ENCODE peak calls at places on chromosomes 7 and 10, in eight cellular contexts. P, K, J, V, E, C, M and Q are unnamed samples. For H3K27me3, the result is how much of the 10 kb centered on the place peaks cover.

GRCh38 chr7:145863-146262 is 46.5 kb upstream of the FAM20C start:
- DNase-seq in M (no peak), E (no peak), P (no peak), V (no peak), K (no peak), C (no peak), J (no peak), Q (no peak)

GRCh38 chr10:43960477-43960876 is 311.8 kb upstream of the ZNF32 start:
- DNase-seq in K (no peak), C (no peak), V (no peak), P (no peak), M (no peak), E (no peak), J (no peak), Q (no peak)

GRCh38 chr7:13879994-13880686 is 109.3 kb downstream of the ETV1 start:
- DNase-seq in V (peak), P (no peak), K (peak), E (peak), J (no peak), M (no peak), C (no peak), Q (no peak)

GRCh38 chr7:151851782-151852181 is 25.1 kb downstream of the PRKAG2 start:
- DNase-seq in P (no peak), C (no peak), E (no peak), M (no peak), V (no peak), K (no peak), J (no peak), Q (no peak)

GRCh38 chr10:80324086-80324485 is 32.5 kb downstream of the DYDC1 start:
- DNase-seq in J (peak), V (peak), P (no peak), M (no peak), E (peak), K (peak), C (no peak), Q (no peak)

GRCh38 chr10:70672165-70672992 is at the start of gene ADAMTS14:
- DNase-seq in J (no peak), M (no peak), K (peak), P (no peak), E (peak), V (peak), C (peak), Q (no peak)

GRCh38 chr10:63128443-63128842 is 4.7 kb upstream of the NRBF2 start:
- DNase-seq in C (no peak), K (peak), V (no peak), E (peak), J (no peak), M (no peak), P (no peak), Q (no peak)

GRCh38 chr10:89981891-89982290 is 280.5 kb downstream of the KIF20B start:
- DNase-seq in P (no peak), J (no peak), V (peak), M (no peak), C (no peak), K (no peak), E (peak), Q (no peak)

GRCh38 chr10:101485681-101486554 is 102.1 kb downstream of the POLL start:
- DNase-seq in E (no peak), M (no peak), P (no peak), K (peak), J (no peak), V (peak), C (peak), Q (no peak)

GRCh38 chr7:90999989-91000979 is 263.9 kb upstream of the FZD1 start:
- DNase-seq in K (peak), E (peak), M (no peak), P (no peak), V (no peak), C (no peak), J (peak), Q (peak)

GRCh38 chr7:157993406-157994105 is 594.1 kb downstream of the PTPRN2 start:
- DNase-seq in M (no peak), K (no peak), J (no peak), V (no peak), P (no peak), E (no peak), C (no peak), Q (no peak)

GRCh38 chr10:52777414-52777813 is 4.8 kb upstream of the MBL2 start:
- DNase-seq in K (no peak), J (no peak), V (no peak), P (no peak), C (no peak), M (no peak), E (no peak), Q (no peak)

GRCh38 chr7:94510582-94511456 is 1.2 kb downstream of the CASD1 start:
- DNase-seq in P (peak), M (peak), E (peak), C (peak), J (peak), V (peak), K (peak), Q (no peak)

GRCh38 chr10:909831-910230 is 21.7 kb downstream of the LARP4B start:
- DNase-seq in C (no peak), V (peak), E (peak), P (peak), M (no peak), J (no peak), K (peak), Q (peak)

GRCh38 chr7:65955718-65956117 is 26.3 kb downstream of the GUSB start:
- DNase-seq in P (no peak), V (no peak), C (peak), J (no peak), K (no peak), E (no peak), M (no peak), Q (no peak)

GRCh38 chr7:1341361-1341675 is 108.6 kb downstream of the UNCX start:
- DNase-seq in C (no peak), E (no peak), P (no peak), M (no peak), J (no peak), V (no peak), K (no peak), Q (no peak)

GRCh38 chr10:56928717-56929116 is 567.7 kb upstream of the ZWINT start:
- DNase-seq in C (peak), E (no peak), J (no peak), K (no peak), P (no peak), V (no peak), M (no peak), Q (no peak)

GRCh38 chr10:97961979-97962378 is 68.4 kb downstream of the CRTAC1 start:
- DNase-seq in J (no peak), P (no peak), M (no peak), C (no peak), E (no peak), V (no peak), K (no peak), Q (no peak)

GRCh38 chr10:113665806-113666354 is 2.0 kb upstream of the NRAP start:
- DNase-seq in C (peak), K (peak), J (no peak), M (no peak), P (no peak), E (peak), V (peak), Q (peak)

GRCh38 chr10:124686707-124687376 is 57.3 kb downstream of the FAM53B start:
- DNase-seq in P (peak), K (no peak), M (peak), E (no peak), J (peak), V (no peak), C (no peak), Q (no peak)

GRCh38 chr7:121126801-121127534 is 138.5 kb downstream of the CPED1 start:
- DNase-seq in C (no peak), M (peak), E (peak), K (peak), V (peak), J (peak), P (no peak), Q (no peak)

GRCh38 chr10:73759512-73760115 is 15.4 kb downstream of the SEC24C start:
- DNase-seq in J (no peak), V (no peak), M (no peak), C (peak), P (no peak), E (no peak), K (no peak), Q (no peak)

GRCh38 chr10:33746878-33747277 is 412.4 kb upstream of the NRP1 start:
- DNase-seq in V (peak), K (no peak), E (peak), M (no peak), P (no peak), C (no peak), J (no peak), Q (no peak)

GRCh38 chr10:43201545-43202131 is 63.4 kb downstream of the CSGALNACT2 start:
- DNase-seq in V (no peak), M (no peak), J (no peak), C (no peak), E (no peak), P (peak), K (no peak), Q (no peak)

GRCh38 chr7:124088590-124088989 is 55.7 kb upstream of the TMEM229A start:
- DNase-seq in P (no peak), J (no peak), E (peak), V (peak), K (no peak), C (no peak), M (no peak), Q (no peak)

GRCh38 chr7:81500631-81501030 is 269.2 kb downstream of the HGF start:
- DNase-seq in C (no peak), M (no peak), E (no peak), V (no peak), J (no peak), K (no peak), P (no peak), Q (no peak)

GRCh38 chr7:33757563-33758165 is 147.7 kb upstream of the BMPER start:
- DNase-seq in K (peak), M (peak), P (peak), C (peak), J (peak), V (peak), E (no peak), Q (no peak)

GRCh38 chr7:111164442-111164841 is 73.5 kb downstream of the LRRN3 start:
- DNase-seq in P (no peak), E (no peak), C (no peak), V (no peak), J (no peak), K (no peak), M (no peak), Q (no peak)

GRCh38 chr10:23543696-23544095 is 104.8 kb downstream of the OTUD1 start:
- DNase-seq in C (no peak), E (no peak), K (no peak), J (no peak), V (no peak), P (no peak), M (no peak), Q (no peak)

GRCh38 chr7:36119005-36119711 is 33.9 kb upstream of the EEPD1 start:
- DNase-seq in E (peak), M (peak), J (peak), C (peak), K (peak), V (peak), P (peak), Q (peak)

GRCh38 chr10:91201213-91201996 is 19.1 kb upstream of the PCGF5 start:
- DNase-seq in M (no peak), J (no peak), V (peak), K (no peak), C (no peak), E (no peak), P (no peak), Q (no peak)

GRCh38 chr7:6416516-6417145 is 31.1 kb downstream of the DAGLB start:
- DNase-seq in C (no peak), V (peak), P (no peak), E (no peak), K (no peak), J (no peak), M (no peak), Q (no peak)

GRCh38 chr7:3095046-3095445 is 51.4 kb upstream of the CARD11 start:
- DNase-seq in K (no peak), E (no peak), J (no peak), V (no peak), C (no peak), P (peak), M (peak), Q (no peak)

GRCh38 chr10:62554632-62555199 is 180.5 kb downstream of the ZNF365 start:
- DNase-seq in V (peak), K (peak), J (peak), P (no peak), C (peak), M (peak), E (peak), Q (peak)

GRCh38 chr10:73923935-73924598 is 13.1 kb downstream of the PLAU start:
- DNase-seq in J (no peak), P (no peak), E (no peak), M (no peak), V (no peak), C (no peak), K (peak), Q (no peak)

GRCh38 chr10:97163646-97164535 is 21.9 kb downstream of the SLIT1 start:
- DNase-seq in M (no peak), C (no peak), K (no peak), P (no peak), V (no peak), J (no peak), E (no peak), Q (no peak)

GRCh38 chr10:29446327-29446726 is 157.5 kb downstream of the LYZL1 start:
- DNase-seq in M (no peak), P (no peak), C (no peak), E (no peak), J (no peak), V (peak), K (peak), Q (no peak)

GRCh38 chr10:96612052-96612830 is 25.4 kb upstream of the TM9SF3 start:
- DNase-seq in V (no peak), J (no peak), K (no peak), P (no peak), E (no peak), M (peak), C (peak), Q (no peak)

GRCh38 chr7:19984231-19984632 is 210.8 kb upstream of the TMEM196 start:
- DNase-seq in M (no peak), V (no peak), C (peak), P (no peak), K (no peak), E (no peak), J (no peak), Q (no peak)

GRCh38 chr10:23886355-23886754 is 322.6 kb upstream of the KIAA1217 start:
- DNase-seq in J (no peak), P (no peak), E (no peak), K (no peak), C (peak), M (no peak), V (no peak), Q (no peak)

DNA sequence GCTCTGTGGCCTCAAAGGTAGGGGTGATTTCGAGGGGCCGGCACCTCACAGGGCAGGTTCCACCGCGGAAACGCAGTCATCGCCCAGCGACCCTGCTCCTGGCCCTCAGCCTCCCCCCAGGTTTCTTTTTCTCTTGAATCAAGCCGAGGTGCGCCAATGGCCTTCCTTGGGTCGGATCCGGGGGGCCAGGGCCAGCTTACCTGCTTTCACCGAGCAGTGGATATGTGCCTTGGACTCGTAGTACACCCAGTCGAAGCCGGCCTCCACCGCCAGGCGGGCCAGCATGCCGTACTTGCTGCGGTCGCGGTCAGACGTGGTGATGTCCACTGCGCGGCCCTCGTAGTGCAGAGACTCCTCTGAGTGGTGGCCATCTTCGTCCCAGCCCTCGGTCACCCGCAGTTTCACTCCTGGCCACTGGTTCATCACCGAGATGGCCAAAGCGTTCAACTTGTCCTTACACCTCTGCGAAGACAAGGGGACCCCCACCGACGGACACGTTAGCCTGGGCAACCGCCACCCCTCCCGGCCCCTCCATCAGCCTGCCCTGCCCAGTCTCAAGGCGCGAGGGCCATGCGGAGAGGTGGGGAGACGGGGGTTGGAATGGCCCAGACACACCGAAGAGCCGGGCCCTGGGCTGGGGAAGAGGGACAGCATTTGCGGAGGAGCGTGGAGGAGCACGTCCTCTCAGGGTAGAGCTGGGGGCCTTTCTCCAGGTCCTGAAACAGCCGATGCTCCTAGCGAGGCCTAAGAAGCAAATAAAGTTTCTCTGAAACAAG is 6.0 kb downstream of the SHH start:
- DNase-seq in M (no peak), P (no peak), C (no peak), V (peak), E (no peak), J (no peak), K (peak), Q (no peak)
- H3K27me3 ChIP-seq in M (under half), P (half or more), C (half or more), V (half or more), E (half or more), J (under half), K (half or more), Q (half or more)

DNA sequence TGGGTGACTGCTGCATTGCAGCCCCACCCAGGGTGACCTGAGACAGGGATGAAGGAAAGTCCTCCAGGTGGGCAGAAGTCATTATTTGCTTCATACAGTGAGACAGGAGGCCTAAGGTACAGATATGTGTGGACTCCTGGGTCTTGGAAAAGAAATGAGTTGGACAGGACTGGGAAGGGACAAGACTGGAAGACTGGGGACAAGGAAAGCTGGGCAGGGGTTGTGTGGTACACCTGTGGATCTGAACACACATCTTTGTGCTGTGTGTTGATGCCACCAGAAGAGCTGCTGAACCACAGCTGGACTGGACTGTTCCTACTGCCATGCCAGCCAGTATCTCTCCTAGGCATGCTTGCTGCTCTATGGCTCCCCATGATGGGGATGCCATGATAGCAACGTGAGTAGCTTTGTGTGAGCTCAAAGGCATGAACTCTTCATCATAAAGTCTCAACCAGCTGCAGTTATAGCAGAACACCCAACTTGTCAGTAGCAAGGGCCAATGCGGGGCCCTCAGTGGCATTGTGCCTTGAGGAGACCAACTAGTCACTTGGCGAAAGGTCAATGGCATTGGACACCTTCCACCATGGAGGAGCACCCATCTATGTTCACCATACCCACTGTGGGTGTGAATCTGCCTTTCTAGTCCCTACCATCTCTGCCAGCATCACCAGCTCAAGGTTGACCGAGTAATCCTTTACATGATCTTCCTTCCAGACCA is 76.0 kb upstream of the GRB10 start:
- DNase-seq in E (no peak), J (no peak), P (no peak), V (no peak), C (no peak), M (no peak), K (no peak), Q (no peak)
- H3K27me3 ChIP-seq in E (under half), J (under half), P (under half), V (under half), C (under half), M (under half), K (under half), Q (under half)

DNA sequence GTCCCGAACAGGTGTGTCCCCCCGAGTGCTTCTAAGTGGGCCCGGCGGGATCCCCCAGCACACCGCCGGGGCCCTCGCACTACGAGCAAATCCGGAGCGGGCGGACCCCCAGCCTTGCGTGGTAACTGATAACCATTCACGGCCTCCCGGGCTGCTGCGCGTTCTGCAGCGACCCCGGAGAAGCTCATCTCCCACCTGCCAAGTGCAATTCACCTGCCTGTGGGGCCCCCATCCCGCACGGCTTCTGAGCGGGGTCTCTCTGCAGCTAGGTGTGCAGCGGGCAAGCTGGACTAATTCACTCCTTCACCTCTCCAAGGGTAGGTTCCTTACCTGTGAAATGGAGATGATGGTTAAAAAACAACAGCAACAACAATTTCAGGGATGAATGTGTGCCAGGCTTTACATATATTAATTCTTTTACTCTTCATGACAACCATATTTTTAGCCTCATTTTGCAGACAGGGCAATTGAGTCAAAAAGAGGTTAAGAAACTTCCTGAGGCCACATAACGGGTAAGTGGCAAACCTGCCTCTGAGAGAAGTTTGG is 557 bp upstream of the PODXL start:
- DNase-seq in J (peak), C (no peak), M (no peak), P (no peak), V (no peak), K (no peak), E (no peak), Q (no peak)
- H3K27me3 ChIP-seq in J (under half), C (under half), M (under half), P (half or more), V (under half), K (under half), E (under half), Q (under half)

GRCh38 chr7:97017197-97018125 is 7.2 kb downstream of the DLX5 start:
- DNase-seq in M (no peak), P (no peak), V (no peak), J (no peak), C (no peak), E (no peak), K (no peak), Q (no peak)
- H3K27me3 ChIP-seq in M (under half), P (half or more), V (half or more), J (half or more), C (half or more), E (half or more), K (half or more), Q (under half)

GRCh38 chr10:123149162-123149567 is 1.2 kb downstream of the HMX2 start:
- DNase-seq in M (no peak), V (no peak), E (no peak), K (no peak), P (no peak), C (no peak), J (no peak), Q (no peak)
- H3K27me3 ChIP-seq in M (half or more), V (half or more), E (half or more), K (half or more), P (half or more), C (half or more), J (half or more), Q (half or more)

DNA sequence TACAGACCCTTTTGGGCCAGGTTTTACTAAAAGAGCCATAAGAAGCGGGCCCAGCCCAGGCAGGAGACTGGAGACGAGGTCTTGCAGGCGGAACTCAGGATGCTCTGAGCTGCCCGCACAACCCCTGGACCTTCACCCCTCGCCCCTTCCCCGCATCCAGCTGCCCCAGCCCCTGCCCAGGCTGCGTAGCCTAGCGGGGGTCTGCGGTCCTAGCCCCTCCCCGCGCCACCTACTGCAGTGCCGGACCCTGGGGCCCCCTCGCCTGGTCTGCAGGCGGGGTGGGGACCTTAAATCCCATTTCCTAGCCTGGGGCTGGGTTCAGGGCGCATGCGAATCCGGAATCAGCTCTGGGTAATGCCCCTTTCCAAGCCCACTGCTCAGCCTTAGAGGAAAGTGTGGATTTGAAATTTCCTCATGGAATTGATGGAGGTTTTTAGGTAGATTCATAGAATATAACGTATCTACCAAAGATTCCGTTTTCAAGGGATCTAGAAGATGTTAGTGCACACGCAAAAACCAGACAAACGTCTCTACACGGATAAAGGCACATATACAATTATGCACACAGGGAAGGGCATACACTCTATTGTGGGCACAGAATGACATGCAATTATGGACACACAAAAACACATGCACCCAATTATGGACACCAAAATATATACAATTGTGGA is 568 bp upstream of the HOXA3 start:
- DNase-seq in V (no peak), E (no peak), J (no peak), M (no peak), P (no peak), C (no peak), K (no peak), Q (no peak)
- H3K27me3 ChIP-seq in V (half or more), E (half or more), J (under half), M (half or more), P (half or more), C (half or more), K (under half), Q (under half)